ENCODE peak calls at places on chromosomes 7 and 10, in five cellular contexts. One of them, this sample, is unnamed.

GRCh38 chr10:9766762-9767161 is 1250.9 kb upstream of the CELF2 start:
- DNase-seq in activated CD8-positive, alpha-beta memory T cell treated with anti-CD3 and anti-CD28 coated beads for 24 hours: no peak
- DNase-seq in CD8-positive, alpha-beta T cell: no peak
- DNase-seq in WTC11: no peak
- DNase-seq in HCT116: no peak
- DNase-seq in this sample: no peak

GRCh38 chr7:542935-543789 is 23.5 kb upstream of the PDGFA start:
- DNase-seq in activated CD8-positive, alpha-beta memory T cell treated with anti-CD3 and anti-CD28 coated beads for 24 hours: no peak
- DNase-seq in CD8-positive, alpha-beta T cell: no peak
- DNase-seq in WTC11: no peak
- DNase-seq in HCT116: no peak
- DNase-seq in this sample: peak

GRCh38 chr10:31659665-31660064 is 269.0 kb downstream of the ARHGAP12 start:
- DNase-seq in activated CD8-positive, alpha-beta memory T cell treated with anti-CD3 and anti-CD28 coated beads for 24 hours: no peak
- DNase-seq in CD8-positive, alpha-beta T cell: no peak
- DNase-seq in WTC11: no peak
- DNase-seq in HCT116: no peak
- DNase-seq in this sample: peak

GRCh38 chr10:122112625-122113160 is 123.7 kb downstream of the TACC2 start:
- DNase-seq in activated CD8-positive, alpha-beta memory T cell treated with anti-CD3 and anti-CD28 coated beads for 24 hours: no peak
- DNase-seq in CD8-positive, alpha-beta T cell: no peak
- DNase-seq in WTC11: peak
- DNase-seq in HCT116: peak
- DNase-seq in this sample: peak

GRCh38 chr10:132705173-132705572 is 80.8 kb downstream of the NKX6-2 start:
- DNase-seq in activated CD8-positive, alpha-beta memory T cell treated with anti-CD3 and anti-CD28 coated beads for 24 hours: no peak
- DNase-seq in CD8-positive, alpha-beta T cell: no peak
- DNase-seq in WTC11: peak
- DNase-seq in HCT116: no peak
- DNase-seq in this sample: peak

GRCh38 chr7:79340212-79340611 is 113.3 kb downstream of the MAGI2 start:
- DNase-seq in activated CD8-positive, alpha-beta memory T cell treated with anti-CD3 and anti-CD28 coated beads for 24 hours: no peak
- DNase-seq in CD8-positive, alpha-beta T cell: no peak
- DNase-seq in WTC11: no peak
- DNase-seq in HCT116: no peak
- DNase-seq in this sample: no peak

GRCh38 chr10:109933984-109934565 is 10.8 kb upstream of the XPNPEP1 start:
- DNase-seq in activated CD8-positive, alpha-beta memory T cell treated with anti-CD3 and anti-CD28 coated beads for 24 hours: peak
- DNase-seq in CD8-positive, alpha-beta T cell: peak
- DNase-seq in WTC11: peak
- DNase-seq in HCT116: no peak
- DNase-seq in this sample: no peak

GRCh38 chr10:16894834-16895233 is 77.6 kb upstream of the RSU1 start:
- DNase-seq in activated CD8-positive, alpha-beta memory T cell treated with anti-CD3 and anti-CD28 coated beads for 24 hours: no peak
- DNase-seq in CD8-positive, alpha-beta T cell: no peak
- DNase-seq in WTC11: no peak
- DNase-seq in HCT116: no peak
- DNase-seq in this sample: no peak

GRCh38 chr10:113856563-113856962 is 2.1 kb downstream of the NHLRC2 start:
- DNase-seq in activated CD8-positive, alpha-beta memory T cell treated with anti-CD3 and anti-CD28 coated beads for 24 hours: no peak
- DNase-seq in CD8-positive, alpha-beta T cell: no peak
- DNase-seq in WTC11: no peak
- DNase-seq in HCT116: no peak
- DNase-seq in this sample: no peak

GRCh38 chr7:2512179-2512644 is 7.4 kb upstream of the LFNG start:
- DNase-seq in activated CD8-positive, alpha-beta memory T cell treated with anti-CD3 and anti-CD28 coated beads for 24 hours: no peak
- DNase-seq in CD8-positive, alpha-beta T cell: no peak
- DNase-seq in WTC11: no peak
- DNase-seq in HCT116: no peak
- DNase-seq in this sample: no peak

GRCh38 chr7:145212050-145212449 is 376.2 kb upstream of the TPK1 start:
- DNase-seq in activated CD8-positive, alpha-beta memory T cell treated with anti-CD3 and anti-CD28 coated beads for 24 hours: no peak
- DNase-seq in CD8-positive, alpha-beta T cell: no peak
- DNase-seq in WTC11: no peak
- DNase-seq in HCT116: no peak
- DNase-seq in this sample: no peak

GRCh38 chr10:46299267-46299530 is 12.4 kb downstream of the ANTXRL start:
- DNase-seq in activated CD8-positive, alpha-beta memory T cell treated with anti-CD3 and anti-CD28 coated beads for 24 hours: no peak
- DNase-seq in CD8-positive, alpha-beta T cell: peak
- DNase-seq in WTC11: no peak
- DNase-seq in HCT116: no peak
- DNase-seq in this sample: no peak

GRCh38 chr7:21782996-21783395 is 162.7 kb downstream of the CDCA7L start:
- DNase-seq in activated CD8-positive, alpha-beta memory T cell treated with anti-CD3 and anti-CD28 coated beads for 24 hours: no peak
- DNase-seq in CD8-positive, alpha-beta T cell: no peak
- DNase-seq in WTC11: no peak
- DNase-seq in HCT116: no peak
- DNase-seq in this sample: no peak

GRCh38 chr7:12196386-12196785 is 14.7 kb upstream of the TMEM106B start:
- DNase-seq in activated CD8-positive, alpha-beta memory T cell treated with anti-CD3 and anti-CD28 coated beads for 24 hours: no peak
- DNase-seq in CD8-positive, alpha-beta T cell: no peak
- DNase-seq in WTC11: no peak
- DNase-seq in HCT116: no peak
- DNase-seq in this sample: no peak

GRCh38 chr7:27277628-27278027 is 35.0 kb downstream of the EVX1 start:
- DNase-seq in activated CD8-positive, alpha-beta memory T cell treated with anti-CD3 and anti-CD28 coated beads for 24 hours: no peak
- DNase-seq in CD8-positive, alpha-beta T cell: no peak
- DNase-seq in WTC11: no peak
- DNase-seq in HCT116: peak
- DNase-seq in this sample: peak

GRCh38 chr7:2711895-2712675 is 24.1 kb downstream of the AMZ1 start:
- DNase-seq in activated CD8-positive, alpha-beta memory T cell treated with anti-CD3 and anti-CD28 coated beads for 24 hours: no peak
- DNase-seq in CD8-positive, alpha-beta T cell: no peak
- DNase-seq in WTC11: no peak
- DNase-seq in HCT116: no peak
- DNase-seq in this sample: no peak

GRCh38 chr10:34327184-34327583 is 487.9 kb downstream of the PARD3 start:
- DNase-seq in activated CD8-positive, alpha-beta memory T cell treated with anti-CD3 and anti-CD28 coated beads for 24 hours: no peak
- DNase-seq in CD8-positive, alpha-beta T cell: no peak
- DNase-seq in WTC11: no peak
- DNase-seq in HCT116: no peak
- DNase-seq in this sample: no peak

GRCh38 chr10:21756707-21757600 is 222.9 kb downstream of the MLLT10 start:
- DNase-seq in activated CD8-positive, alpha-beta memory T cell treated with anti-CD3 and anti-CD28 coated beads for 24 hours: peak
- DNase-seq in CD8-positive, alpha-beta T cell: no peak
- DNase-seq in WTC11: no peak
- DNase-seq in HCT116: no peak
- DNase-seq in this sample: peak

GRCh38 chr10:47401874-47402645 is 18.0 kb upstream of the ZNF488 start:
- DNase-seq in activated CD8-positive, alpha-beta memory T cell treated with anti-CD3 and anti-CD28 coated beads for 24 hours: peak
- DNase-seq in CD8-positive, alpha-beta T cell: peak
- DNase-seq in WTC11: no peak
- DNase-seq in HCT116: no peak
- DNase-seq in this sample: peak